ENCODE peak calls at places on chromosome 6, in four cellular contexts. E, T, U and S are unnamed samples.

GRCh38 chr6:40516429-40516828 is 70.7 kb downstream of the LRFN2 start:
- DNase-seq in E (no peak), T (no peak), U (no peak), S (no peak)

GRCh38 chr6:127877231-127877630 is 23.6 kb downstream of the THEMIS start:
- DNase-seq in E (no peak), T (no peak), U (no peak), S (no peak)

GRCh38 chr6:154166140-154166539 is 127.1 kb downstream of the OPRM1 start:
- DNase-seq in E (peak; percentile 54), T (no peak), U (no peak), S (no peak)

GRCh38 chr6:134517145-134517658 is 199.3 kb upstream of the SGK1 start:
- DNase-seq in E (no peak), T (peak; percentile 84), U (peak; percentile 77), S (peak; percentile 93)

GRCh38 chr6:44029489-44030185 is 97.6 kb downstream of the MRPL14 start:
- DNase-seq in E (no peak), T (no peak), U (no peak), S (no peak)

GRCh38 chr6:80182291-80182690 is 75.8 kb downstream of the BCKDHB start:
- DNase-seq in E (no peak), T (no peak), U (no peak), S (no peak)

GRCh38 chr6:92888316-92888715 is 531.0 kb downstream of the EPHA7 start:
- DNase-seq in E (no peak), T (no peak), U (no peak), S (no peak)

GRCh38 chr6:53070808-53071207 is 5.6 kb downstream of the FBXO9 start:
- DNase-seq in E (no peak), T (no peak), U (no peak), S (no peak)

GRCh38 chr6:34674268-34674639 is 22.3 kb downstream of the ILRUN start:
- DNase-seq in E (no peak), T (no peak), U (no peak), S (no peak)

GRCh38 chr6:13729891-13730290 is 18.3 kb upstream of the RANBP9 start:
- DNase-seq in E (no peak), T (peak; percentile 40), U (no peak), S (no peak)

GRCh38 chr6:34484391-34484790 is 18.5 kb downstream of the PACSIN1 start:
- DNase-seq in E (no peak), T (no peak), U (no peak), S (no peak)

GRCh38 chr6:45423111-45423900 is 45.6 kb upstream of the SUPT3H start:
- DNase-seq in E (no peak), T (no peak), U (no peak), S (no peak)

GRCh38 chr6:25863360-25863759 is 10.7 kb downstream of the SLC17A3 start:
- DNase-seq in E (no peak), T (no peak), U (no peak), S (no peak)

GRCh38 chr6:65450451-65450850 is 256.6 kb downstream of the EYS start:
- DNase-seq in E (no peak), T (no peak), U (no peak), S (no peak)

GRCh38 chr6:12802440-12802839 is 85.9 kb downstream of the PHACTR1 start:
- DNase-seq in E (no peak), T (no peak), U (no peak), S (no peak)

GRCh38 chr6:97995158-97995557 is 712.1 kb upstream of the MMS22L start:
- DNase-seq in E (no peak), T (no peak), U (no peak), S (no peak)

GRCh38 chr6:113997106-113997505 is 26.2 kb upstream of the HDAC2 start:
- DNase-seq in E (no peak), T (peak; percentile 47), U (peak; percentile 65), S (peak; percentile 57)

GRCh38 chr6:87293526-87293925 is 28.9 kb upstream of the SMIM8 start:
- DNase-seq in E (no peak), T (no peak), U (no peak), S (no peak)

GRCh38 chr6:45378324-45378926 is 691 bp upstream of the SUPT3H start:
- DNase-seq in E (peak; percentile 71), T (no peak), U (no peak), S (no peak)

GRCh38 chr6:109052852-109053251 is 41.8 kb downstream of the SESN1 start:
- DNase-seq in E (no peak), T (no peak), U (no peak), S (no peak)

GRCh38 chr6:11197846-11198245 is 34.6 kb downstream of the NEDD9 start:
- DNase-seq in E (no peak), T (no peak), U (no peak), S (no peak)

GRCh38 chr6:140001005-140001404 is 626.6 kb upstream of the CITED2 start:
- DNase-seq in E (no peak), T (no peak), U (no peak), S (no peak)

GRCh38 chr6:54899986-54900385 is 53.4 kb downstream of the FAM83B start:
- DNase-seq in E (no peak), T (no peak), U (no peak), S (no peak)

GRCh38 chr6:6648659-6649343 is 60.3 kb downstream of the LY86 start:
- DNase-seq in E (no peak), T (no peak), U (no peak), S (no peak)

GRCh38 chr6:165222315-165223025 is 86.9 kb downstream of the C6orf118 start:
- DNase-seq in E (no peak), T (no peak), U (no peak), S (peak; percentile 13)

GRCh38 chr6:126182650-126183311 is 157.1 kb upstream of the CENPW start:
- DNase-seq in E (no peak), T (no peak), U (no peak), S (peak; percentile 39)

GRCh38 chr6:108565091-108565766 is 4.5 kb downstream of the FOXO3 start:
- DNase-seq in E (peak; percentile 97), T (no peak), U (no peak), S (no peak)

GRCh38 chr6:40164345-40164755 is 230.1 kb upstream of the MOCS1 start:
- DNase-seq in E (peak; percentile 51), T (no peak), U (peak; percentile 10), S (peak; percentile 1)

GRCh38 chr6:140183881-140184280 is 809.4 kb upstream of the CITED2 start:
- DNase-seq in E (no peak), T (no peak), U (peak; percentile 86), S (peak; percentile 15)

GRCh38 chr6:37339911-37340638 is 13.7 kb upstream of the RNF8 start:
- DNase-seq in E (no peak), T (no peak), U (no peak), S (no peak)

GRCh38 chr6:127352519-127352918 is 9.1 kb upstream of the ECHDC1 start:
- DNase-seq in E (peak; percentile 58), T (no peak), U (no peak), S (no peak)

GRCh38 chr6:127980996-127981395 is 80.1 kb upstream of the THEMIS start:
- DNase-seq in E (no peak), T (no peak), U (no peak), S (no peak)

DNA sequence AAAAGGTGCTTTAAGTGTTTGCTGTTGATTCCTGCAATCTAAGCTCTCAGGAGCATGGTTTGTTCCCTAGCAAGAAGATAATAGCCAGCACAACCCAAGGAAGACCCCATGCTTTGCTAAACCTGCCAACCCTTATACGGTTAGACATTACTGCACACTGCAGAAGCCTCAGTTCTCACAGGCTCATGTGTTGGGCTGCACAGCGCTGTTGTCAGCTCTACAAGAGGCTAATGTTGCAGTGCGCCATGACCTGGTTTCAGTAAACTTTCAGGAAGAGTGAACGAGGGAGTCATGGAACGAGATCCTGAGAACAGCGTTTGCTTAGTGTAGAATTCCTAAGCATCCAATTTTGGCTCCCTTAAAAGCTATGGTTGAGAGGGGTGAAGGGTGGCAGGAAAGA is 218.5 kb downstream of the ARHGAP18 start:
- DNase-seq in E (no peak), T (peak; percentile 34), U (no peak), S (no peak)
- H3K4me3 ChIP-seq in E (no peak overlapping the region), T (no peak overlapping the region), U (no peak overlapping the region), S (no peak overlapping the region)

DNA sequence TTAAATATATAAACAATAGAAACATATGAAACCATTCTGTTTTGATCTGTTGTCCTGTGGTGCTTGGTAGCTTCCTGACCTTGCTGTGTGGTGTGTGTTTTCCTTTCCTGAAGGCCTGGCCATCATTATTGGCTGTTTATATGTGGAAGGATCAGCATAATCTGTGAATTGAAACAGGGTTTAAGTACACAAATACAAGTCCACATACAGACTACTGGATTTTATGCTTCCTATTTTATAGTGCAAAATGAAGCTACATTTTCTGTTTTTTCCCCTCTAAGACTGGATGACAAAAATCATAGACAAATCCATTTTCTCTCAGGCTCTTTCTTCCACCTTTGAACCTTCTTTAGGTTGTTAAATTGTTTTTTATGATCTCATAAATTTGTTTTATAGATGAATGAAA is 2.5 kb downstream of the LIN28B start:
- DNase-seq in E (peak; percentile 61), T (no peak), U (no peak), S (no peak)
- H3K4me3 ChIP-seq in E (peak overlapping the region; percentile 67), T (no peak overlapping the region), U (no peak overlapping the region), S (no peak overlapping the region)

GRCh38 chr6:143746202-143747119 is 68.7 kb downstream of the PHACTR2 start:
- DNase-seq in E (no peak), T (no peak), U (no peak), S (no peak)
- H3K4me3 ChIP-seq in E (no peak overlapping the region), T (no peak overlapping the region), U (no peak overlapping the region), S (no peak overlapping the region)

DNA sequence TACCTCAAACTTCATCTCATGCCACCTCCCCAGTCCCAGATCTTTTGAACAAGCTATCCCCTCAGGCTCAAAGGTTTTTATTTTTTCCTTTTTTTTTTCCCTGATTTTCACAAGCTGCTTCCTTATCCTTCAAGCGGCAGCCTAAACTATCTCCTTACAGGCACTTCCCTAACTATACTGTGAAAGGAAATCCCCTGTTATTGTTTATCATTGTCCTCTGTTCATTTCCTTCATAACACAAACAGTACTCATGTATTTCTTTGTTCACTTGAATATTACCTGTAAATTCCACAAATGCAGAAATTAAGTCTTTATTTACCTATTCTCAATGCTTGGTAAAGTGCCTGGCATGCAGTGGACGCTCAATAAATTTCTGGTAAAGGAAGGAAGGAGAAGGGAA is 48.9 kb downstream of the ME1 start:
- DNase-seq in E (no peak), T (no peak), U (no peak), S (no peak)
- H3K4me3 ChIP-seq in E (no peak overlapping the region), T (no peak overlapping the region), U (no peak overlapping the region), S (no peak overlapping the region)

GRCh38 chr6:142844065-142844755 is 100.8 kb downstream of the HIVEP2 start:
- DNase-seq in E (no peak), T (no peak), U (peak; percentile 33), S (no peak)
- H3K4me3 ChIP-seq in E (no peak overlapping the region), T (no peak overlapping the region), U (no peak overlapping the region), S (no peak overlapping the region)

DNA sequence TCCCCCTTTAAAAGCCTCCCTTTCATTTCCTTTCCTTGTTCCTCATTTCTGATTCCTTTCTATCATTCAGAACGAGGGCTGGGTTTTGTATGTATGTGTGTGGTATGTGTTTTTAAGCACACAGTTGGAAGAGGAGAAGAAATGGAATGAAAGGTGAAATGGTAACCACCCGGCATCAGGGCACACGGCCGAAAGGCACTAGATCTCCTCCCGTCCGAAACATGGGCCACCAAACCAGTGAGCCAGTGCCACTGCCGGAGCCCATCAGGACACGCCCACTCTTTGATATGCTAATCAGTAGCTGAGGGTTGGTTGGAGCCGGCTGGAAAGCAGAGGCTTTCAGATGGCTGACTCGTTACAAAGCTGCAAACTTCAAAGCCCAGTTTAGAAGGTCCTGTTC is 228.6 kb upstream of the JARID2 start:
- DNase-seq in E (no peak), T (peak; percentile 5), U (no peak), S (no peak)
- H3K4me3 ChIP-seq in E (no peak overlapping the region), T (peak overlapping the region; percentile 6), U (no peak overlapping the region), S (no peak overlapping the region)